ENCODE peak calls at places on chromosome 14, in eight cellular contexts. R, Z, I, M, X, B, Y and Q are unnamed samples.

GRCh38 chr14:24255931-24256696 is 6.9 kb downstream of the TGM1 start:
- DNase-seq in Z (no peak), R (no peak), X (no peak), B (no peak), M (no peak), I (no peak), Y (no peak), Q (no peak)

GRCh38 chr14:103121846-103122577 is 1.2 kb upstream of the TNFAIP2 start:
- DNase-seq in I (no peak), Y (peak), M (peak), R (peak), B (peak), X (peak), Z (no peak), Q (peak)

GRCh38 chr14:58898655-58899316 is 261.0 kb downstream of the DACT1 start:
- DNase-seq in Y (no peak), I (no peak), R (no peak), M (no peak), X (no peak), Z (no peak), B (peak), Q (no peak)

GRCh38 chr14:24996930-24997329 is 53.0 kb downstream of the STXBP6 start:
- DNase-seq in B (no peak), R (no peak), Z (no peak), M (no peak), X (no peak), I (no peak), Y (no peak), Q (no peak)

GRCh38 chr14:57486767-57487379 is 6.8 kb downstream of the CCDC198 start:
- DNase-seq in M (no peak), B (peak), X (no peak), R (no peak), Y (peak), I (no peak), Z (peak), Q (no peak)

GRCh38 chr14:39426605-39427004 is 5.6 kb downstream of the FBXO33 start:
- DNase-seq in M (no peak), Z (no peak), I (no peak), R (no peak), X (no peak), Y (no peak), B (peak), Q (no peak)

GRCh38 chr14:95835331-95835730 is 41.3 kb upstream of the TUNAR start:
- DNase-seq in Y (no peak), X (no peak), B (peak), Z (peak), I (peak), M (no peak), R (no peak), Q (no peak)

GRCh38 chr14:81427348-81428058 is 27.4 kb upstream of the STON2 start:
- DNase-seq in B (no peak), M (peak), X (peak), I (no peak), R (no peak), Z (no peak), Y (peak), Q (peak)

GRCh38 chr14:59583755-59584154 is 7.1 kb upstream of the CCDC175 start:
- DNase-seq in R (no peak), Z (no peak), X (no peak), Y (no peak), I (no peak), B (peak), M (no peak), Q (no peak)

GRCh38 chr14:50778757-50779483 is 52.0 kb downstream of the NIN start:
- DNase-seq in X (no peak), M (no peak), Z (no peak), R (no peak), Y (no peak), B (peak), I (no peak), Q (no peak)

GRCh38 chr14:56004323-56004722 is 113.9 kb upstream of the PELI2 start:
- DNase-seq in I (no peak), X (no peak), M (no peak), Z (no peak), R (no peak), Y (no peak), B (no peak), Q (no peak)

GRCh38 chr14:77053046-77053841 is 24.7 kb upstream of the IRF2BPL start:
- DNase-seq in M (peak), Z (no peak), B (peak), R (peak), X (peak), Y (peak), I (no peak), Q (peak)

GRCh38 chr14:85516239-85517112 is 13.5 kb upstream of the FLRT2 start:
- DNase-seq in Z (no peak), Y (no peak), X (no peak), M (no peak), B (peak), I (no peak), R (no peak), Q (no peak)

GRCh38 chr14:87698496-87698895 is 294.5 kb downstream of the GALC start:
- DNase-seq in I (no peak), X (no peak), Y (no peak), R (no peak), M (no peak), B (no peak), Z (no peak), Q (no peak)

GRCh38 chr14:50312734-50313054 is 570 bp downstream of the DMAC2L start:
- DNase-seq in X (no peak), Z (no peak), M (no peak), I (no peak), Y (no peak), R (no peak), B (no peak), Q (no peak)

GRCh38 chr14:30223385-30223785 is 295.7 kb upstream of the PRKD1 start:
- DNase-seq in X (peak), I (no peak), B (peak), Y (peak), R (peak), Z (peak), M (peak), Q (peak)

GRCh38 chr14:93906341-93907329 is 20.5 kb upstream of the FAM181A start:
- DNase-seq in I (no peak), Y (peak), M (peak), B (peak), R (peak), X (peak), Z (peak), Q (peak)

GRCh38 chr14:95831041-95831440 is 45.6 kb upstream of the TUNAR start:
- DNase-seq in B (no peak), X (no peak), I (no peak), Y (no peak), Z (no peak), M (no peak), R (no peak), Q (no peak)

GRCh38 chr14:49512147-49512551 is 74.0 kb downstream of the RPS29 start:
- DNase-seq in I (no peak), Z (peak), X (no peak), R (no peak), M (no peak), B (peak), Y (no peak), Q (no peak)

GRCh38 chr14:81337073-81337472 is 63.1 kb downstream of the STON2 start:
- DNase-seq in B (no peak), Z (no peak), Y (no peak), X (no peak), I (no peak), R (no peak), M (no peak), Q (no peak)

GRCh38 chr14:59273737-59274136 is 85.3 kb downstream of the DAAM1 start:
- DNase-seq in B (no peak), I (no peak), Z (no peak), R (no peak), M (no peak), X (no peak), Y (no peak), Q (no peak)

GRCh38 chr14:73633517-73634332 is 11.1 kb upstream of the DNAL1 start:
- DNase-seq in R (peak), I (no peak), Y (peak), B (peak), Z (no peak), X (peak), M (peak), Q (peak)

GRCh38 chr14:53384073-53384472 is 230.9 kb upstream of the DDHD1 start:
- DNase-seq in Z (no peak), B (no peak), X (no peak), Y (no peak), M (no peak), I (no peak), R (no peak), Q (no peak)

GRCh38 chr14:52835122-52835903 is 43.9 kb upstream of the GNPNAT1 start:
- DNase-seq in M (no peak), X (no peak), B (peak), Y (peak), Z (peak), R (no peak), I (no peak), Q (no peak)

GRCh38 chr14:70514168-70515069 is 20.4 kb downstream of the ADAM20 start:
- DNase-seq in M (no peak), B (no peak), X (no peak), Z (no peak), R (no peak), I (no peak), Y (no peak), Q (no peak)

GRCh38 chr14:25049127-25049558 is 804 bp downstream of the STXBP6 start:
- DNase-seq in X (no peak), B (no peak), M (peak), Z (no peak), I (no peak), R (no peak), Y (peak), Q (no peak)

GRCh38 chr14:23725528-23725927 is 89.4 kb downstream of the DHRS2 start:
- DNase-seq in R (no peak), Y (no peak), Z (no peak), B (no peak), M (no peak), X (no peak), I (no peak), Q (no peak)

GRCh38 chr14:20618328-20618749 is 23.2 kb downstream of the OR6S1 start:
- DNase-seq in R (no peak), X (no peak), Z (no peak), B (no peak), Y (no peak), I (no peak), M (no peak), Q (no peak)

GRCh38 chr14:99806040-99806439 is 12.8 kb downstream of the EML1 start:
- DNase-seq in X (no peak), M (no peak), R (no peak), Z (no peak), Y (no peak), B (no peak), I (no peak), Q (no peak)

GRCh38 chr14:79661762-79662161 is 549.5 kb downstream of the DIO2 start:
- DNase-seq in I (no peak), Y (peak), M (no peak), B (peak), R (no peak), Z (no peak), X (no peak), Q (no peak)

GRCh38 chr14:94394025-94394493 is 5.7 kb upstream of the SERPINA1 start:
- DNase-seq in X (no peak), I (no peak), R (no peak), B (no peak), Y (peak), M (no peak), Z (no peak), Q (no peak)

GRCh38 chr14:30834353-30834752 is 40.0 kb upstream of the COCH start:
- DNase-seq in Y (no peak), M (no peak), Z (no peak), B (no peak), I (no peak), X (no peak), R (no peak), Q (no peak)

GRCh38 chr14:100173353-100173752 is 13.9 kb upstream of the DEGS2 start:
- DNase-seq in R (no peak), I (no peak), M (no peak), B (no peak), Z (no peak), X (no peak), Y (no peak), Q (no peak)

GRCh38 chr14:59771577-59771976 is 99.0 kb downstream of the RTN1 start:
- DNase-seq in B (peak), M (no peak), R (no peak), X (no peak), Y (no peak), I (no peak), Z (no peak), Q (no peak)

DNA sequence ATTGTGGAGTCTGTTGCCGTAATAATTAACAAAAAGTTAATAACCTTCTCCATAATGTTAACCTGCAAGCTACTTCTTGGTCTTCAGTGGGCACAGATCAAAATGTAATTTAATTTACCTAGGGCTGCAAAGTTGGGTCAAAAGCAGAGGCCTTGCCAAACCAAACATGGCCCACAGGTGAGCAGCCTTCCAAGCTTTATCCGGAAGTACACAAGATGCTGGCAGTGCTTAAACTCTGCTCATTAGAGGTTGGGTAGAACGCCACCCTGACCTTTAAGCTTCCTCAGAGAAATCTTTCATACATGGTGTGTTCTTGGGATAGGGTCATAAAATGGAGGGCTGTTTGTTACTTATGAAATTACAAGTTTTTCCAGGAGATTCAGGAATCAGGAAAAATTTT is 7.4 kb downstream of the EGLN3 start:
- DNase-seq in B (no peak), Z (no peak), R (no peak), X (no peak), I (no peak), Y (peak), M (peak), Q (no peak)
- TF ChIP-seq POLR2A in B (no peak), Z (no peak), R (no peak), X (no peak), I (no peak), Y (no peak), M (no peak), Q (no peak)

DNA sequence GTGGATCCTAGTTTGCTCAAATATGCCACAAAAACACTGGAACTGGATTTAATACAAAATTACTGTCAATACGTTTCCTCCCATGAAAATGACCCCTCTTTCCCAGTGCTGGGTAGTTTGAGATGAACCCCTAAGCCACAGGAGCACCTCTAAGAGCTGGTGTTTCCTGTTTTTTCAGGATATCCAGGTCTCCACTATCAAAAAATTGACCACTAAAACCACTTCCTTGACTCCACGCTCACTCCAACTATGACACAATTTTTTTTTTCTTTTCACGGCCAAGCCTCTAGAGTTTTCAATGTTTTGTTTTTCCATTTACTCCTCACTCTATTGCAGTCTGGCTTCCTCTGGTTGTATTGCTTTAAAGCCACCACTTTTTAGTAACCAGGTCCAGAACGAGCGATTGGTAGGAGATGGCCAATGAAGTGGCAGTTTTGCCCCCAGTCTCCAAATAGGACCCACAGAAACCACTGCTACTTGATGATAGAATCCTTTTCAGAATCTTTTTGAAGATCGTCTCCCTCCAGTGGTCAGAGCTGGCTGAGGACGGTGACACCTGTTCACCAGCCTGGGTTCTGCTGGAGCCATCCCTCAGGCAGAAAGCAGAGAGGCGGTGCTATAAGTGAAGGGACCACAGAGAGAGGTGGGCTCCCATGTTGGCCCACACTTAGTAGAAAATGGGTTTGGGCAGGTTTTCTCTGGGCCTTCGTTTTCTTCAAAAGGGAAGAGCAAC is 454.4 kb downstream of the VRK1 start:
- DNase-seq in B (no peak), M (no peak), R (no peak), I (no peak), Y (no peak), Z (no peak), X (no peak), Q (no peak)
- TF ChIP-seq CTCF in B (no peak), M (no peak), R (no peak), I (no peak), Y (no peak), Z (peak), X (no peak), Q (no peak)

DNA sequence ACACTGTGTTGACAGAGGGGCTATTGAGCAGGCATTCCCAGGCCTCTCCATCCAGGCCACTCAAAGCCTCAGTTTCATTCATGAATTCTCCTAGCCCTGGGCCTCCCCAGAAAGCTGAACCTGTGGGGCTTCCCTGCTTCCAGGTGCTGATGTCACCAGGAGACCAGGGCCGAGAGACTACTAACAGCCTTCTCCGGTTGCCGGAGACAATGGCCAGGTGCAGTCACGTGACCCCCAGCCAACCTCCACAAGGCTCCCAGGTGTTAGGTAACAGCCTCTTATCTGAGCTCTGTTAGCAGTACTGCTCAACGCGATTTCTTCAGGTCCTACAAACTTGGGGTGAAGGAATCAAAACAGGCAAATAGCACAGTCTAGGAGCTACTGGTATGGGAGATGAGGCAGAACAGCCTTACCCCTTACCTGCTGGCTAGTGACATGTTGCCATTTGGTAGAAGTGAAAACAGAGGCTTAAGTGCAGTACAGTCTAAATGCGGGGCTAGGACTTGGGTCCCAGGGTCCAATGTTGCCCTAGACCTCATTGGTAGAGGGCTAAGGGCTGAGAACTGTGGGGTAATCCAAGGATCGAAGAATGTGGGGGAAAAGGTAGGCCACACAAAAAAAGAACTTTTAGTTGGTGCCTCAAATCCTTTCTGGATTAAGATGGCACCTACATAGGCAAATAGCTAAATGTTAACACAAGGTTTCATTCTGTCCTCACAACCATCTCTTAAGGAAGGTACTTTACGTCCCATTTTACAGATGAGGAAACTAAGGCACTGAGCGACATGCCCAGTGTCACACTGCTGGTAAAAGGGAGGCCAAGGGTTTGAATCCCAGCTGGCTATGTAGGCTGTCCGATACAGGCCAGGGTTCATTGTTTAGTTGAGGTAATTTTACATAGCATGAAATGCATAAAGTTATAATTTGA is 3.8 kb downstream of the CCDC88C start:
- DNase-seq in R (no peak), Z (no peak), Y (peak), I (no peak), X (no peak), M (peak), B (no peak), Q (no peak)
- TF ChIP-seq POLR2A in R (no peak), Z (no peak), Y (no peak), I (no peak), X (no peak), M (no peak), B (no peak), Q (no peak)

GRCh38 chr14:22316473-22316872 is 272.6 kb downstream of the DAD1 start:
- DNase-seq in Y (no peak), X (no peak), I (no peak), R (no peak), Z (no peak), M (no peak), B (no peak), Q (no peak)

GRCh38 chr14:22319526-22320352 is 269.3 kb downstream of the DAD1 start:
- DNase-seq in M (peak), Z (peak), X (peak), B (peak), R (peak), Y (peak), I (no peak), Q (no peak)

GRCh38 chr14:22315336-22315735 is 273.7 kb downstream of the DAD1 start:
- DNase-seq in I (no peak), M (no peak), Z (no peak), B (no peak), X (no peak), R (no peak), Y (no peak), Q (no peak)

GRCh38 chr14:22318951-22319350 is 270.1 kb downstream of the DAD1 start:
- DNase-seq in Y (no peak), B (peak), X (no peak), M (no peak), I (no peak), R (no peak), Z (no peak), Q (no peak)

DNA sequence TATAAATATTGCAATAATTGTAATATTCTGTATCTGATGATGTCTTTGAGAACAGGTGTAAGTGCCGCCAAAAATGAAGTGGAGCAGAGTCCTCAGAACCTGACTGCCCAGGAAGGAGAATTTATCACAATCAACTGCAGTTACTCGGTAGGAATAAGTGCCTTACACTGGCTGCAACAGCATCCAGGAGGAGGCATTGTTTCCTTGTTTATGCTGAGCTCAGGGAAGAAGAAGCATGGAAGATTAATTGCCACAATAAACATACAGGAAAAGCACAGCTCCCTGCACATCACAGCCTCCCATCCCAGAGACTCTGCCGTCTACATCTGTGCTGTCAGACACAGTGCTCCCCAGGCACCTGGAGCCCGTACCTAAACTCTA is 268.7 kb downstream of the DAD1 start:
- DNase-seq in R (no peak), Z (no peak), X (no peak), I (no peak), Y (no peak), B (no peak), M (no peak), Q (no peak)
- TF ChIP-seq CTCF in R (no peak), Z (peak), X (no peak), I (no peak), Y (no peak), B (no peak), M (no peak), Q (no peak)

DNA sequence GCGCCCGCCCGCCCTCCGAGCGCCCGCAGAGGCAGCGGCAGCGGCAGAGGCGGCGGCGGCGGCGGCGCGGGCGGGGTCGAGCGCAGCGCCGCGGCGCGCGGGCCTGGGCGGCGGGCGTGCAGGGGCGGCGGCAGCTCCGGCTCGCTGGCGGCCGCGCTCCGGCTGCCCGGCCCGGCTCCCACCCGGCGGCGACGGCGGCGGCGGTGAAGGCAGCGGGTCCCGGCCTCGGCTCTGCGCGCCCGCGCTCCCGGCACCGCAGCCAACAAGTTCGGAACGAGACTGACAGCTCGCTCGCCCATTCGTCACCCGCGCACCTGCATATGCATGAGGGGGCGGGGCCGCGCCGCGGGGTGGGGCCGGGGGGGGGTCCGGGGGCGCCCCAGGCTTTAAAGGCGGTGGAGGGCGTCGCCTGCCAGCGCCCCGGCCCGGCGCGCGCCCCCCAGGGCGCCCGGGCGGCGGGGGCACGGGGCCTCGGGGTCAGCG is at the start of gene JAG2:
- DNase-seq in Y (peak), I (no peak), X (no peak), R (no peak), Z (no peak), M (peak), B (no peak), Q (peak)
- TF ChIP-seq POLR2A in Y (no peak), I (no peak), X (no peak), R (no peak), Z (no peak), M (no peak), B (no peak), Q (no peak)